ENCODE peak calls at places on chromosomes 5 and 9, in five cellular contexts. Q, F, D, X and J are unnamed samples.

GRCh38 chr9:69193685-69194032 is 19.6 kb downstream of the TJP2 start:
- DNase-seq in Q (no peak), F (no peak), D (no peak), X (no peak), J (no peak)

GRCh38 chr5:1769752-1770442 is 29.7 kb downstream of the MRPL36 start:
- DNase-seq in Q (no peak), F (no peak), D (no peak), X (no peak), J (no peak)

GRCh38 chr5:149549461-149550266 is 1.6 kb downstream of the CSNK1A1 start:
- DNase-seq in Q (peak; percentile 58), F (no peak), D (peak; percentile 47), X (no peak), J (peak; percentile 35)

GRCh38 chr5:138488481-138488945 is 23.2 kb downstream of the EGR1 start:
- DNase-seq in Q (no peak), F (no peak), D (peak; percentile 32), X (peak; percentile 67), J (no peak)

GRCh38 chr5:161230222-161230621 is 316.3 kb downstream of the GABRB2 start:
- DNase-seq in Q (peak; percentile 43), F (no peak), D (no peak), X (no peak), J (no peak)

GRCh38 chr5:6739603-6740002 is 26.4 kb downstream of the TENT4A start:
- DNase-seq in Q (no peak), F (no peak), D (no peak), X (no peak), J (no peak)

GRCh38 chr5:139482050-139482889 is at the start of gene STING1:
- DNase-seq in Q (peak; percentile 89), F (no peak), D (peak; percentile 94), X (peak; percentile 94), J (peak; percentile 97)

GRCh38 chr5:79837707-79838620 is 148.3 kb downstream of the CMYA5 start:
- DNase-seq in Q (no peak), F (no peak), D (no peak), X (no peak), J (no peak)

GRCh38 chr5:152256580-152256979 is 148.5 kb downstream of the NMUR2 start:
- DNase-seq in Q (no peak), F (no peak), D (no peak), X (no peak), J (no peak)

DNA sequence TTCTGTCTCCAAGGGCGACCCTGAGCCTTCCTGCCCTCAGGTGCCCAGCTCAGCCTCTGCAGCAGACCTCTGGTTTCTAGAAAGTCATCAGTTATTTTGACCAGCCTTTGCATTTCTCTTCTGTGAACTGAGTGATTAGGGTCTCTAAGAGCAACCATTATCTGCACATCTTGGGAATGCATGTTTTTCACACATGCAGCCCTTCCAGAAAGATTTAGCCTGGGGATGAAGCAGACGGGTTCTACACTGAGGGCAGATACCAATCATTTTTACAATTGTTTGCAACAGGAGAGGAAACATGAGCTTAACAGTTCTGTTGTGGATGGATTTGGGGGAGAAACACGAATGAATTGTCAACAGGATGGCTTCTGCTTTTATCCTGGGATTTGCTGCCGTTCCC is 90.1 kb upstream of the PITX1 start:
- DNase-seq in Q (no peak), F (no peak), D (no peak), X (no peak), J (no peak)
- H3K4me3 ChIP-seq in Q (no peak overlapping the region), F (no peak overlapping the region), D (no peak overlapping the region), X (no peak overlapping the region), J (no peak overlapping the region)

GRCh38 chr5:170277953-170278352 is 19.6 kb downstream of the LCP2 start:
- DNase-seq in Q (no peak), F (no peak), D (no peak), X (no peak), J (no peak)

GRCh38 chr5:170269579-170269978 is 28.0 kb downstream of the LCP2 start:
- DNase-seq in Q (no peak), F (no peak), D (no peak), X (no peak), J (no peak)

GRCh38 chr5:170270670-170271069 is 26.9 kb downstream of the LCP2 start:
- DNase-seq in Q (no peak), F (no peak), D (no peak), X (no peak), J (no peak)

GRCh38 chr5:170275376-170275994 is 22.1 kb downstream of the LCP2 start:
- DNase-seq in Q (no peak), F (no peak), D (no peak), X (no peak), J (no peak)

DNA sequence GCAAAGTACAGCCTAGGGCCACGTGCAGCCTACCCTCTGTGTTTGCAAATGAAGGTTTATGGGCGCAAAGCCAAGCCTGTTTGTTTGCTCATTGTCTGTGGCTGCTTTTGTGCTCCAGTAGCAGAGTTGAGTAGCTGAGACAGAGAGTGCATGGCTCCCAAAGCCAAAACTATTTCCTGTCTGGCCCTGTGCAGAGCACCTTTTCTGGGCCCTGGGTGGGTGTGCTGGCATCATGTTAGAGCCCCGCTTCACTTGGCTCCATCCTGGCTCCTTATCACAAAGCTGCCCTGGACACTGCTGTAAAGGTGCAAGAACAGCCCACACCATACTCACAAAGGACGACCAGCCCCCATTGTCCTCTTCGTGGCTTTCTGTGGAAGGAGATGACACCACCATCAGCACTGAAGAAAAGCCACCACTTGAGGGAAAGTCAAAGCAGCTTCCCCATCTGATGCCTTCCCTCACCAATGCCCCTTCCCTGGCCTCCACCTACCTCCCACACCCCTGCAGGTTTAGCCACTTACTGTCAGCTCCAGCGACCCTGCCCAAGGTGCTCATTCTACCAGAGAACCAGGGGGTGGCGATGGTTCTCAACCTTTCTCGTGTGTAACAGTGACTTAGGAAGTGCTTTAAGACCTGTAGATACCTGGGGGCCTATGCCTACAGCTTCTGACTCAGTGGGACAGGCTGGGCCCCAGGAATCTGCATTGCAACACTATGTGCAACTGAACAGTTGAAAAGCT is 23.4 kb downstream of the LCP2 start:
- DNase-seq in Q (no peak), F (peak; percentile 38), D (no peak), X (no peak), J (no peak)
- TF ChIP-seq CTCF in Q (no peak), F (peak; percentile 78), D (peak; percentile 40), X (peak; percentile 33), J (no peak)

GRCh38 chr9:107269254-107269653 is 13.8 kb upstream of the RAD23B start:
- DNase-seq in Q (no peak), F (no peak), D (no peak), X (no peak), J (no peak)

GRCh38 chr9:107270082-107270481 is 13.0 kb upstream of the RAD23B start:
- DNase-seq in Q (no peak), F (no peak), D (no peak), X (peak; percentile 54), J (no peak)

GRCh38 chr9:107270580-107270979 is 12.5 kb upstream of the RAD23B start:
- DNase-seq in Q (no peak), F (no peak), D (no peak), X (no peak), J (no peak)

GRCh38 chr9:107268560-107268959 is 14.5 kb upstream of the RAD23B start:
- DNase-seq in Q (no peak), F (no peak), D (no peak), X (no peak), J (no peak)

DNA sequence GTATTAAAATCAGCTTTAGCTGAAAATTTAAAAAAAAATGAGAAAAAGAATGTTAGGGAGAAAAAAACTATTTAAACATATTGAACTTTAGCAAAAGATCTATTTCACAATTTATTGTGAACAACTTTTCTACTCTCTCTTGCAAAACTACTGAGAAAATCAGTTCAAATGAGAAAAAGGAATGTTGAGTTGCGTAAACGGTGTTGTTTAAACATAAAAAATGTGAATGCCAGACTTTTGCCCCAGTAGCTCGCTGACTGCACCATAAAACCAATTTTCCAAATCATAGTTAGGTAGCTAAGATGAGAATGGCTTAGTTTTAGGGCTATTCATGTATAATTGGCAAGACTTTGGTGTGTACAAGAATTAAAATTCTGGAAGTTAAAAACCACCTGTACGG is 13.4 kb upstream of the RAD23B start:
- DNase-seq in Q (no peak), F (no peak), D (no peak), X (peak; percentile 86), J (peak; percentile 40)
- H3K4me3 ChIP-seq in Q (no peak overlapping the region), F (no peak overlapping the region), D (no peak overlapping the region), X (peak overlapping the region; percentile 31), J (no peak overlapping the region)

DNA sequence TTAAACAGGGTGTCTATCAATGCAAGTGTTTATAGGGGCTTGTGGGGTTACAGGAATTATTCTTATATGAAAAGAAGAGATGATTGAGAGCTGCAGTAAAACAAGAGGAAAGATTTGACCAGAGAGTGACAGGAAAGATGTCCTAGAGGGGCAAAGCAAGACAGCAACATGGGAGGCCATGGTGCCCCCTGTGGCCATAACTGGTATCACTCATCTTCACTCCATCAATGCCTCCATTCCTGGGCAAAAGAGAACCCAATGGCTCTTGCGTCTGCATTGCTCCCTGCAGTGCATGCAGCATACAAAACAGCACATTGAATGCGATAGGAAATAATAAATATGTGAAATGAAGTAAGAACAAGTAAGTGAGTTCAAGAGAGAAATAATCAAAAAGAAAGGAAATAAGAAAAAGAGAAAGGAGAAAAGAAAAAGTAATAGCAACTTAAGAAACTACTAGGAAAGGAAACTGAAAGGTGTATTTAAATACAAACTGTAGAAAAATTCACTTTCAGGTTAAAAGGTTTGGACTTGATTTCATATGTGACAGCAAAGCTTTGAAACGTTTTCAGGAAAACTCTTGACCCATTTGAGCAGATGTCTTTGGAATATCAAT is 206.6 kb downstream of the SEMA5A start:
- DNase-seq in Q (no peak), F (no peak), D (no peak), X (no peak), J (no peak)
- TF ChIP-seq CTCF in Q (no peak), F (peak; percentile 74), D (peak; percentile 81), X (peak; percentile 71), J (peak; percentile 51)

GRCh38 chr9:71446499-71447411 is 321.6 kb downstream of the CEMIP2 start:
- DNase-seq in Q (peak; percentile 20), F (peak; percentile 75), D (peak; percentile 48), X (no peak), J (peak; percentile 14)
- H3K4me3 ChIP-seq in Q (peak overlapping the region; percentile 57), F (peak overlapping the region; percentile 72), D (peak overlapping the region; percentile 47), X (no peak overlapping the region), J (peak overlapping the region; percentile 59)

GRCh38 chr5:15737882-15738677 is 238.1 kb downstream of the FBXL7 start:
- DNase-seq in Q (no peak), F (no peak), D (no peak), X (no peak), J (no peak)

GRCh38 chr5:15737036-15737821 is 237.2 kb downstream of the FBXL7 start:
- DNase-seq in Q (no peak), F (no peak), D (no peak), X (no peak), J (peak; percentile 72)

GRCh38 chr5:15740383-15740782 is 240.4 kb downstream of the FBXL7 start:
- DNase-seq in Q (no peak), F (no peak), D (no peak), X (no peak), J (no peak)
- TF ChIP-seq CTCF in Q (no peak), F (no peak), D (no peak), X (no peak), J (no peak)

GRCh38 chr5:36301858-36302603 is at the start of gene RANBP3L:
- DNase-seq in Q (peak; percentile 12), F (no peak), D (no peak), X (no peak), J (peak; percentile 63)
- H3K4me3 ChIP-seq in Q (peak within 1 kb of the TSS; percentile 19), F (no peak within 1 kb of the TSS), D (peak within 1 kb of the TSS; percentile 29), X (no peak within 1 kb of the TSS), J (no peak within 1 kb of the TSS)